ENCODE peak calls at places on chromosomes 3 and 15, in four cellular contexts. One of them, this sample, is unnamed.

GRCh38 chr3:24678021-24678420 is 183.4 kb upstream of the THRB start:
- DNase-seq in HEK293T: no peak
- DNase-seq in HepG2: no peak
- DNase-seq in K562: no peak
- DNase-seq in this sample: no peak

GRCh38 chr3:187718802-187719201 is 16.4 kb upstream of the RTP2 start:
- DNase-seq in HEK293T: no peak
- DNase-seq in HepG2: no peak
- DNase-seq in K562: no peak
- DNase-seq in this sample: no peak

GRCh38 chr3:73610493-73610892 is 14.2 kb downstream of the PDZRN3 start:
- DNase-seq in HEK293T: no peak
- DNase-seq in HepG2: no peak
- DNase-seq in K562: no peak
- DNase-seq in this sample: no peak

GRCh38 chr15:46441294-46442062 is 806.6 kb downstream of the SQOR start:
- DNase-seq in HEK293T: no peak
- DNase-seq in HepG2: no peak
- DNase-seq in K562: no peak
- DNase-seq in this sample: no peak

GRCh38 chr3:194054941-194055340 is 81.0 kb upstream of the HES1 start:
- DNase-seq in HEK293T: no peak
- DNase-seq in HepG2: no peak
- DNase-seq in K562: no peak
- DNase-seq in this sample: no peak

GRCh38 chr3:88000853-88001252 is 58.0 kb downstream of the CGGBP1 start:
- DNase-seq in HEK293T: no peak
- DNase-seq in HepG2: no peak
- DNase-seq in K562: no peak
- DNase-seq in this sample: peak; percentile 25

GRCh38 chr3:120497813-120498212 is 47.0 kb upstream of the FSTL1 start:
- DNase-seq in HEK293T: no peak
- DNase-seq in HepG2: no peak
- DNase-seq in K562: no peak
- DNase-seq in this sample: no peak

GRCh38 chr15:82809308-82810060 is at the start of gene WHAMM:
- DNase-seq in HEK293T: peak; percentile 98
- DNase-seq in HepG2: peak; percentile 98
- DNase-seq in K562: peak; percentile 98
- DNase-seq in this sample: peak; percentile 93

GRCh38 chr3:152268501-152269422 is at the start of gene MBNL1:
- DNase-seq in HEK293T: peak; percentile 58
- DNase-seq in HepG2: peak; percentile 70
- DNase-seq in K562: peak; percentile 95
- DNase-seq in this sample: peak; percentile 74

GRCh38 chr3:175270199-175270837 is 411.2 kb downstream of the NAALADL2 start:
- DNase-seq in HEK293T: peak; percentile 35
- DNase-seq in HepG2: no peak
- DNase-seq in K562: no peak
- DNase-seq in this sample: no peak

GRCh38 chr3:13825317-13825590 is 54.6 kb downstream of the WNT7A start:
- DNase-seq in HEK293T: no peak
- DNase-seq in HepG2: no peak
- DNase-seq in K562: no peak
- DNase-seq in this sample: no peak

GRCh38 chr15:39471791-39472190 is 109.1 kb upstream of the THBS1 start:
- DNase-seq in HEK293T: no peak
- DNase-seq in HepG2: no peak
- DNase-seq in K562: no peak
- DNase-seq in this sample: no peak

GRCh38 chr15:94563455-94563854 is 332.1 kb downstream of the MCTP2 start:
- DNase-seq in HEK293T: no peak
- DNase-seq in HepG2: no peak
- DNase-seq in K562: no peak
- DNase-seq in this sample: no peak

GRCh38 chr3:24004171-24004938 is 59.3 kb downstream of the NR1D2 start:
- DNase-seq in HEK293T: no peak
- DNase-seq in HepG2: no peak
- DNase-seq in K562: no peak
- DNase-seq in this sample: no peak

GRCh38 chr3:150469031-150469930 is 61.2 kb downstream of the TSC22D2 start:
- DNase-seq in HEK293T: peak; percentile 10
- DNase-seq in HepG2: peak; percentile 39
- DNase-seq in K562: peak; percentile 89
- DNase-seq in this sample: no peak

GRCh38 chr15:90881181-90881977 is 2.9 kb upstream of the FES start:
- DNase-seq in HEK293T: no peak
- DNase-seq in HepG2: no peak
- DNase-seq in K562: no peak
- DNase-seq in this sample: no peak

GRCh38 chr15:80804970-80805495 is 25.9 kb downstream of the CEMIP start:
- DNase-seq in HEK293T: no peak
- DNase-seq in HepG2: peak; percentile 98
- DNase-seq in K562: no peak
- DNase-seq in this sample: no peak

GRCh38 chr3:195065142-195065863 is 205.7 kb downstream of the XXYLT1 start:
- DNase-seq in HEK293T: no peak
- DNase-seq in HepG2: no peak
- DNase-seq in K562: no peak
- DNase-seq in this sample: no peak

GRCh38 chr3:45234250-45234649 is 8.2 kb upstream of the TMEM158 start:
- DNase-seq in HEK293T: no peak
- DNase-seq in HepG2: no peak
- DNase-seq in K562: no peak
- DNase-seq in this sample: no peak

GRCh38 chr3:71109241-71109976 is 474.1 kb downstream of the FOXP1 start:
- DNase-seq in HEK293T: no peak
- DNase-seq in HepG2: no peak
- DNase-seq in K562: no peak
- DNase-seq in this sample: no peak

GRCh38 chr15:71149645-71150557 is 34.6 kb downstream of the THSD4 start:
- DNase-seq in HEK293T: no peak
- DNase-seq in HepG2: no peak
- DNase-seq in K562: no peak
- DNase-seq in this sample: no peak

GRCh38 chr3:101084404-101084803 is 91.2 kb upstream of the ABI3BP start:
- DNase-seq in HEK293T: no peak
- DNase-seq in HepG2: no peak
- DNase-seq in K562: no peak
- DNase-seq in this sample: no peak

GRCh38 chr3:12658593-12659058 is 5.3 kb downstream of the RAF1 start:
- DNase-seq in HEK293T: no peak
- DNase-seq in HepG2: no peak
- DNase-seq in K562: no peak
- DNase-seq in this sample: no peak

GRCh38 chr3:57041674-57042073 is 18.8 kb upstream of the SPATA12 start:
- DNase-seq in HEK293T: no peak
- DNase-seq in HepG2: no peak
- DNase-seq in K562: no peak
- DNase-seq in this sample: no peak

GRCh38 chr15:53658827-53659226 is 100.6 kb downstream of the WDR72 start:
- DNase-seq in HEK293T: peak; percentile 7
- DNase-seq in HepG2: no peak
- DNase-seq in K562: no peak
- DNase-seq in this sample: no peak

GRCh38 chr15:57680021-57680420 is 26.5 kb upstream of the POLR2M start:
- DNase-seq in HEK293T: no peak
- DNase-seq in HepG2: no peak
- DNase-seq in K562: no peak
- DNase-seq in this sample: no peak

GRCh38 chr3:125212096-125212508 is 446 bp downstream of the SLC12A8 start:
- DNase-seq in HEK293T: no peak
- DNase-seq in HepG2: no peak
- DNase-seq in K562: no peak
- DNase-seq in this sample: peak; percentile 57

GRCh38 chr15:51935466-51936118 is 36.0 kb downstream of the LEO1 start:
- DNase-seq in HEK293T: no peak
- DNase-seq in HepG2: no peak
- DNase-seq in K562: no peak
- DNase-seq in this sample: no peak

GRCh38 chr3:38137615-38138346 is 680 bp upstream of the MYD88 start:
- DNase-seq in HEK293T: no peak
- DNase-seq in HepG2: no peak
- DNase-seq in K562: peak; percentile 45
- DNase-seq in this sample: peak; percentile 52

GRCh38 chr3:189530822-189531221 is 100.4 kb upstream of the TP63 start:
- DNase-seq in HEK293T: no peak
- DNase-seq in HepG2: no peak
- DNase-seq in K562: no peak
- DNase-seq in this sample: no peak

GRCh38 chr3:168051579-168052183 is 44.0 kb downstream of the GOLIM4 start:
- DNase-seq in HEK293T: no peak
- DNase-seq in HepG2: no peak
- DNase-seq in K562: no peak
- DNase-seq in this sample: no peak

GRCh38 chr15:32733276-32733675 is 15.5 kb downstream of the GREM1 start:
- DNase-seq in HEK293T: no peak
- DNase-seq in HepG2: no peak
- DNase-seq in K562: no peak
- DNase-seq in this sample: no peak

GRCh38 chr3:39383913-39384664 is 919 bp downstream of the SLC25A38 start:
- DNase-seq in HEK293T: peak; percentile 95
- DNase-seq in HepG2: peak; percentile 89
- DNase-seq in K562: peak; percentile 98
- DNase-seq in this sample: peak; percentile 99
- TF ChIP-seq ELF4 in HEK293T: no peak
- TF ChIP-seq ELF4 in HepG2: no peak
- TF ChIP-seq ELF4 in K562: peak; percentile 12
- TF ChIP-seq ELF4 in this sample: no peak

GRCh38 chr3:148330486-148330885 is 367.2 kb upstream of the AGTR1 start:
- DNase-seq in HEK293T: no peak
- DNase-seq in HepG2: no peak
- DNase-seq in K562: no peak
- DNase-seq in this sample: no peak
- TF ChIP-seq ELF4 in HEK293T: no peak
- TF ChIP-seq ELF4 in HepG2: no peak
- TF ChIP-seq ELF4 in K562: no peak
- TF ChIP-seq ELF4 in this sample: no peak

DNA sequence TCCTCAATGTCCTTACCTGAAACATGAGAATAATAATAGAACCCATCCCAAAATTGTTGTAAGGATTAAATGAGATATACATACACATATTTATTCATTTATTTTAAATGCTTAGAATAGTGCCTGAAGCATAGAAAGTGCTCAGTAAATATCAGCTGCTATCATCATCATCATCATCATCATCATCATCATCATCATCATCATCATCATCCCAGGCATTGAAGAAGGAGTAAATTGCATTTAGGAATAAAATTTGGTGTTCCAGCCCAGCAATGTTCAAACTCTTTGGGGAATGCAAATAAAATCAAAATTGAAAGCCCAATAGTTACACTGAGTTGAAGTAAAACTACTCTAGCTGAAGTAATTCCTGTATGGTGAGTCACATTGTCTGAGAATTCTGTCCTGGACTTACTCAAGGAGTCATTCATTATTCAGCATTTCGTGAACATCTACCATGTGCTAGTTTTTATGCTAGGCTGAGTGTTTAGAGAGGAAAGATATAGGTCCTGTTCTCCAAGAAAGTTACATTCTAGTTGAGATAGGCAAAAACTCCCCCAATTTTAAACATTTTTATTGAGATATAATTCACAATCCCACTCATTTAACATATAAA is 107.4 kb downstream of the FRMD5 start:
- DNase-seq in HEK293T: no peak
- DNase-seq in HepG2: no peak
- DNase-seq in K562: no peak
- DNase-seq in this sample: no peak
- TF ChIP-seq ELF4 in HEK293T: no peak
- TF ChIP-seq ELF4 in HepG2: no peak
- TF ChIP-seq ELF4 in K562: no peak
- TF ChIP-seq ELF4 in this sample: no peak

DNA sequence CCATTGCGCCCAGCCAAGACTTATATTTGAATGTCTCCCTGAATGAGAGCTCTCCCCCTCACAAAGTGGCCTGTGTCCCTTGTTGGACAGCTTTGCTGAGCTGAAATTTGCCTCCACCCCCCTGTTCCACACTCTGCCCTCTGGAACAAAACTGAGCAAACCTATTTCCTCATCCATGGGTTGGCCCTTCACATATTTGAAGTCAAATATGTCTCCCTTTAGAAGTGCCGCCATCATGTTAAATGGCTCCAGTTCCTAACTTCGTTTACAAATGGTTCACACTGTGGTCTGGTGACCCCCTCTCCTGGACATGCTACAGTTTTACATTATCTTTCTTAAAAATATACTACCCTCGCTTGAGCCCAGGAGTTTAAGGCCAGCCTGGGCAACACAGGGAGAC is 4.6 kb downstream of the PLIN1 start:
- DNase-seq in HEK293T: no peak
- DNase-seq in HepG2: peak; percentile 93
- DNase-seq in K562: no peak
- DNase-seq in this sample: no peak
- TF ChIP-seq ELF4 in HEK293T: no peak
- TF ChIP-seq ELF4 in HepG2: no peak
- TF ChIP-seq ELF4 in K562: no peak
- TF ChIP-seq ELF4 in this sample: no peak

GRCh38 chr3:64616953-64617352 is 70.8 kb downstream of the ADAMTS9 start:
- DNase-seq in HEK293T: no peak
- DNase-seq in HepG2: no peak
- DNase-seq in K562: no peak
- DNase-seq in this sample: no peak

GRCh38 chr3:64612916-64613526 is 74.8 kb downstream of the ADAMTS9 start:
- DNase-seq in HEK293T: no peak
- DNase-seq in HepG2: no peak
- DNase-seq in K562: no peak
- DNase-seq in this sample: no peak

GRCh38 chr3:64617610-64618009 is 70.2 kb downstream of the ADAMTS9 start:
- DNase-seq in HEK293T: no peak
- DNase-seq in HepG2: no peak
- DNase-seq in K562: no peak
- DNase-seq in this sample: no peak

DNA sequence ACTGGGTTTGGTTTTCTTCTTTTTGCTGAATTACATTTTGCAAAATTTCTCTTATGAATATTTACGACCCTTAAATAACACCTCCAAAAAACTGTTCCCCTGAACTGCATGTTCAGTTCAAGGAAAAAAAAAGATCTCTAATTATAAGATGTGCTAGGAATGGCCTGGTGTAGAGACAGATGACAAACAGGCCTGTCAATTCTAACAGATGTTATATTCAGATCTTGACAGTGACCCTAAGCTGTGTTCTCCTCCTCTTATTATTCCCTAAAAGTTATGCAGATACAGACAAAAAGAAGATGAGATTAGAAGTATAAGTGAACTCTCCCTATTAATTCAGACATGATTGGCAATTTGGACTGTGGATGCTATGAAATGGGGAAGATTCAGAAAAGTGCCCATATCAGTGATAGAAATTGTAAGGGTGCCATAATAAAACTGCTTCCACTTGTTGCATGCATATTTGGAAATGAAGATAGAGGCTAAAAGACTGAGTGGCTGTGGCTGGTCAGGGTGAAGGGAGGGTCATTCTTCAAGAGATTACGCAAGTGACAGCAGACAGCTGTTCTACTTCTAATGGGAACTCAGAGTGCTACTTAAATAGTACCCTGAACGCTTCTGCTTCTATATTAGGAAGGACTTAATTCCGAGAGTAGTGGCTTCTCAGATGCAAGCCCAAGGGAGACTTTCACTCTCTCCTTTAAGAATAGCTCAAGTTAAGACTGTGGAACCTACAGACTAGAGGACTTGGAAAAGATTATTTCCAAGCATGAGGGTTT is 75.5 kb downstream of the ADAMTS9 start:
- DNase-seq in HEK293T: no peak
- DNase-seq in HepG2: no peak
- DNase-seq in K562: no peak
- DNase-seq in this sample: no peak
- TF ChIP-seq ELF4 in HEK293T: no peak
- TF ChIP-seq ELF4 in HepG2: no peak
- TF ChIP-seq ELF4 in K562: no peak
- TF ChIP-seq ELF4 in this sample: no peak

This sample was measured in WTC11.